ENCODE peak calls at places on chromosomes 13 and 19, in four cellular contexts. One of them, this sample, is unnamed.

GRCh38 chr13:48629282-48629681 is 24.4 kb upstream of the CYSLTR2 start:
- DNase-seq in tibial nerve: no peak
- DNase-seq in lower leg skin: no peak
- DNase-seq in astrocyte of the spinal cord: no peak
- DNase-seq in this sample: no peak

GRCh38 chr13:52356327-52356726 is 49.6 kb downstream of the THSD1 start:
- DNase-seq in astrocyte of the spinal cord: peak
- DNase-seq in lower leg skin: no peak
- DNase-seq in tibial nerve: no peak
- DNase-seq in this sample: no peak

GRCh38 chr19:7622933-7623685 is 6.2 kb downstream of the XAB2 start:
- DNase-seq in tibial nerve: no peak
- DNase-seq in astrocyte of the spinal cord: no peak
- DNase-seq in lower leg skin: no peak
- DNase-seq in this sample: no peak

GRCh38 chr13:20411638-20412342 is 113.9 kb downstream of the CRYL1 start:
- DNase-seq in astrocyte of the spinal cord: no peak
- DNase-seq in lower leg skin: peak
- DNase-seq in tibial nerve: no peak
- DNase-seq in this sample: no peak

GRCh38 chr19:45038931-45039893 is at the start of gene CLASRP:
- DNase-seq in astrocyte of the spinal cord: peak
- DNase-seq in lower leg skin: peak
- DNase-seq in tibial nerve: peak
- DNase-seq in this sample: peak

GRCh38 chr13:102642475-102642874 is 45.7 kb downstream of the TPP2 start:
- DNase-seq in lower leg skin: peak
- DNase-seq in astrocyte of the spinal cord: peak
- DNase-seq in tibial nerve: no peak
- DNase-seq in this sample: no peak

GRCh38 chr13:40175639-40176038 is 490.8 kb downstream of the FOXO1 start:
- DNase-seq in lower leg skin: no peak
- DNase-seq in tibial nerve: no peak
- DNase-seq in astrocyte of the spinal cord: no peak
- DNase-seq in this sample: no peak

GRCh38 chr13:59975807-59976445 is 187.8 kb downstream of the DIAPH3 start:
- DNase-seq in lower leg skin: no peak
- DNase-seq in astrocyte of the spinal cord: no peak
- DNase-seq in tibial nerve: no peak
- DNase-seq in this sample: no peak

GRCh38 chr13:48500652-48501197 is 32.2 kb downstream of the RCBTB2 start:
- DNase-seq in astrocyte of the spinal cord: peak
- DNase-seq in lower leg skin: no peak
- DNase-seq in tibial nerve: no peak
- DNase-seq in this sample: no peak

GRCh38 chr19:5131031-5131865 is 162.3 kb downstream of the KDM4B start:
- DNase-seq in astrocyte of the spinal cord: no peak
- DNase-seq in tibial nerve: no peak
- DNase-seq in lower leg skin: no peak
- DNase-seq in this sample: no peak

GRCh38 chr13:24215007-24215633 is 54.6 kb downstream of the SPATA13 start:
- DNase-seq in lower leg skin: no peak
- DNase-seq in tibial nerve: no peak
- DNase-seq in astrocyte of the spinal cord: no peak
- DNase-seq in this sample: no peak

GRCh38 chr13:113115363-113116205 is 7.0 kb upstream of the F10 start:
- DNase-seq in tibial nerve: no peak
- DNase-seq in lower leg skin: peak
- DNase-seq in astrocyte of the spinal cord: no peak
- DNase-seq in this sample: peak

GRCh38 chr13:30972888-30973377 is 40.5 kb downstream of the TEX26 start:
- DNase-seq in lower leg skin: no peak
- DNase-seq in tibial nerve: no peak
- DNase-seq in astrocyte of the spinal cord: peak
- DNase-seq in this sample: no peak

GRCh38 chr19:27876489-27876888 is 1336.5 kb downstream of the UQCRFS1 start:
- DNase-seq in tibial nerve: no peak
- DNase-seq in lower leg skin: no peak
- DNase-seq in astrocyte of the spinal cord: no peak
- DNase-seq in this sample: no peak

GRCh38 chr13:100195568-100195967 is 106.7 kb downstream of the PCCA start:
- DNase-seq in tibial nerve: no peak
- DNase-seq in lower leg skin: no peak
- DNase-seq in astrocyte of the spinal cord: no peak
- DNase-seq in this sample: no peak

GRCh38 chr13:75635621-75636338 is at the start of gene LMO7:
- DNase-seq in tibial nerve: peak
- DNase-seq in lower leg skin: peak
- DNase-seq in astrocyte of the spinal cord: peak
- DNase-seq in this sample: no peak

GRCh38 chr19:39144487-39145071 is 19.0 kb downstream of the PAK4 start:
- DNase-seq in astrocyte of the spinal cord: peak
- DNase-seq in tibial nerve: no peak
- DNase-seq in lower leg skin: no peak
- DNase-seq in this sample: no peak

GRCh38 chr13:112071902-112072530 is 5.1 kb downstream of the SOX1 start:
- DNase-seq in lower leg skin: no peak
- DNase-seq in tibial nerve: no peak
- DNase-seq in astrocyte of the spinal cord: no peak
- DNase-seq in this sample: no peak
- H3K4me3 ChIP-seq in lower leg skin: no peak
- H3K4me3 ChIP-seq in tibial nerve: no peak
- H3K4me3 ChIP-seq in astrocyte of the spinal cord: no peak
- H3K4me3 ChIP-seq in this sample: peak

GRCh38 chr19:46192990-46193650 is 36.4 kb upstream of the IGFL1 start:
- DNase-seq in tibial nerve: no peak
- DNase-seq in lower leg skin: peak
- DNase-seq in astrocyte of the spinal cord: peak
- DNase-seq in this sample: peak

GRCh38 chr19:46190489-46190888 is 39.1 kb upstream of the IGFL1 start:
- DNase-seq in tibial nerve: no peak
- DNase-seq in astrocyte of the spinal cord: no peak
- DNase-seq in lower leg skin: peak
- DNase-seq in this sample: no peak

GRCh38 chr19:46191356-46191755 is 38.2 kb upstream of the IGFL1 start:
- DNase-seq in astrocyte of the spinal cord: no peak
- DNase-seq in tibial nerve: no peak
- DNase-seq in lower leg skin: no peak
- DNase-seq in this sample: no peak

GRCh38 chr19:46191972-46192371 is 37.6 kb upstream of the IGFL1 start:
- DNase-seq in tibial nerve: no peak
- DNase-seq in astrocyte of the spinal cord: no peak
- DNase-seq in lower leg skin: no peak
- DNase-seq in this sample: no peak

DNA sequence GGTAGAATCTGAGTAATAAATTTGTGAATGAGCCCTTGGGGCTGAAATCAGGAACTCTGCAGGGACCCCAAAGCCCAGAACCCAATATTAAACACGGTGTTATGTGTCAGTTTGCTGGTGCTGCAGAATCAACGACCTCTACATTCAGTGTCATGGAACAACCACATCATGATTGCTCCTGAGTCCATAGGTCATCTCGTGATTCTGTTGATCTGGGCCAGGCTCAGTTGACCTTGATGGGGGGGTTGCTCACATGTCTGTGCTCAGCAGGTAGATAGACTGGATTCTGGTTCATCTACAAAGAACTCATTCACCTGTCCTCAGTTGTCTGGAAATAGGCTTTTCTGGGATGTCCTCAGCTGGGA is 39.6 kb upstream of the IGFL1 start:
- DNase-seq in tibial nerve: no peak
- DNase-seq in astrocyte of the spinal cord: no peak
- DNase-seq in lower leg skin: no peak
- DNase-seq in this sample: no peak
- H3K4me3 ChIP-seq in tibial nerve: no peak
- H3K4me3 ChIP-seq in astrocyte of the spinal cord: no peak
- H3K4me3 ChIP-seq in lower leg skin: no peak
- H3K4me3 ChIP-seq in this sample: no peak

GRCh38 chr19:49801966-49802661 is 11.0 kb downstream of the FUZ start:
- DNase-seq in lower leg skin: peak
- DNase-seq in astrocyte of the spinal cord: peak
- DNase-seq in tibial nerve: peak
- DNase-seq in this sample: peak
- H3K4me3 ChIP-seq in lower leg skin: no peak
- H3K4me3 ChIP-seq in astrocyte of the spinal cord: peak
- H3K4me3 ChIP-seq in tibial nerve: peak
- H3K4me3 ChIP-seq in this sample: no peak

GRCh38 chr13:33678084-33678483 is 139.9 kb upstream of the RFC3 start:
- DNase-seq in astrocyte of the spinal cord: no peak
- DNase-seq in tibial nerve: no peak
- DNase-seq in lower leg skin: no peak
- DNase-seq in this sample: no peak

GRCh38 chr13:33678906-33679657 is 138.9 kb upstream of the RFC3 start:
- DNase-seq in astrocyte of the spinal cord: peak
- DNase-seq in lower leg skin: peak
- DNase-seq in tibial nerve: peak
- DNase-seq in this sample: no peak

GRCh38 chr13:33682020-33682564 is 135.9 kb upstream of the RFC3 start:
- DNase-seq in lower leg skin: no peak
- DNase-seq in astrocyte of the spinal cord: no peak
- DNase-seq in tibial nerve: no peak
- DNase-seq in this sample: no peak

GRCh38 chr13:33677215-33677614 is 140.7 kb upstream of the RFC3 start:
- DNase-seq in lower leg skin: no peak
- DNase-seq in tibial nerve: no peak
- DNase-seq in astrocyte of the spinal cord: no peak
- DNase-seq in this sample: no peak

GRCh38 chr13:33679658-33680012 is 138.3 kb upstream of the RFC3 start:
- DNase-seq in lower leg skin: no peak
- DNase-seq in tibial nerve: no peak
- DNase-seq in astrocyte of the spinal cord: no peak
- DNase-seq in this sample: no peak
- H3K4me3 ChIP-seq in lower leg skin: no peak
- H3K4me3 ChIP-seq in tibial nerve: no peak
- H3K4me3 ChIP-seq in astrocyte of the spinal cord: no peak
- H3K4me3 ChIP-seq in this sample: no peak

GRCh38 chr19:35350591-35350990 is 2.9 kb downstream of the FFAR1 start:
- DNase-seq in astrocyte of the spinal cord: no peak
- DNase-seq in tibial nerve: no peak
- DNase-seq in lower leg skin: peak
- DNase-seq in this sample: no peak

GRCh38 chr19:35349614-35350521 is 2.2 kb downstream of the FFAR1 start:
- DNase-seq in lower leg skin: peak
- DNase-seq in astrocyte of the spinal cord: no peak
- DNase-seq in tibial nerve: no peak
- DNase-seq in this sample: no peak

GRCh38 chr19:35347171-35347929 is at the start of gene FFAR1:
- DNase-seq in tibial nerve: no peak
- DNase-seq in astrocyte of the spinal cord: no peak
- DNase-seq in lower leg skin: peak
- DNase-seq in this sample: no peak

GRCh38 chr19:35347930-35348298 is 212 bp downstream of the FFAR1 start:
- DNase-seq in lower leg skin: no peak
- DNase-seq in tibial nerve: no peak
- DNase-seq in astrocyte of the spinal cord: no peak
- DNase-seq in this sample: no peak

DNA sequence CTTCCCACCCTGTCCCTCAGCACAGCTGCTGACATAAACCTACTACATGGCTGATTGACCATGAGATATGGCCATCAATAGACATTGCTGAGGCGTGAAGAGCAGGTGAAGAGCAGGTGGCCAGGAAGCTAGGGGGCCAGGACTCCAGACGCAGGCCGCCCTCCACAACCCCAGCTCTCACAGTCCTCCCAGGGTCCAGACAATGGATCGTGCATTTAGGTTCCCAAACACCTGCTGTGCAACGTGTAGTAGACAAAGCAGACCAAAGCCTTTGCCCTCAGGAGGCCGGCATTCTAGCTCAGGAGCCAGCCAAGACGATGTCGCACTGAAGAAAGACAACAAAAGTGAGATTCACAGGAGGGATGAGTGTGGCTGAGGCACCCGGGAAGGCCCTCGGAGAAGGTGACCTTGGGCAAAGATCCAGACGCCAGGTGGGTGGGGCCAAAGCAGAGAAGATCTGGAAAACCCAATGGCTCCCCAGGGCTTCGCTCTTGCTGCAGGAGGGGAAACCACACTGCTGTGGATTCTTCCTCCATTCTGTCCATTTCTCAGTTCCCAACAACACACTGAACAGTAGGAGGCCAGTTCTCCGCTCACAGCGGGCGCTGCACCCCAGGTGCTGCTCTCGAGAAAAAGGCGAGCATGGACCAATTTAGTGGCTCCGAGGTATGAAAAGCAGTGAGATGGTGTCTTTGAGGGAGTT is 1.4 kb downstream of the FFAR1 start:
- DNase-seq in astrocyte of the spinal cord: no peak
- DNase-seq in tibial nerve: no peak
- DNase-seq in lower leg skin: peak
- DNase-seq in this sample: no peak
- H3K4me3 ChIP-seq in astrocyte of the spinal cord: no peak
- H3K4me3 ChIP-seq in tibial nerve: no peak
- H3K4me3 ChIP-seq in lower leg skin: no peak
- H3K4me3 ChIP-seq in this sample: no peak

GRCh38 chr19:42086770-42087550 is 11.0 kb downstream of the ZNF574 start:
- DNase-seq in lower leg skin: no peak
- DNase-seq in astrocyte of the spinal cord: peak
- DNase-seq in tibial nerve: no peak
- DNase-seq in this sample: no peak

GRCh38 chr19:42089191-42089750 is 13.3 kb downstream of the ZNF574 start:
- DNase-seq in lower leg skin: no peak
- DNase-seq in tibial nerve: no peak
- DNase-seq in astrocyte of the spinal cord: no peak
- DNase-seq in this sample: no peak

GRCh38 chr19:42089772-42090171 is 13.8 kb downstream of the ZNF574 start:
- DNase-seq in lower leg skin: no peak
- DNase-seq in astrocyte of the spinal cord: no peak
- DNase-seq in tibial nerve: no peak
- DNase-seq in this sample: no peak

GRCh38 chr19:42090687-42091086 is 14.7 kb downstream of the ZNF574 start:
- DNase-seq in astrocyte of the spinal cord: no peak
- DNase-seq in lower leg skin: no peak
- DNase-seq in tibial nerve: no peak
- DNase-seq in this sample: no peak

GRCh38 chr19:42088471-42089190 is 12.7 kb downstream of the ZNF574 start:
- DNase-seq in astrocyte of the spinal cord: peak
- DNase-seq in tibial nerve: no peak
- DNase-seq in lower leg skin: no peak
- DNase-seq in this sample: no peak
- H3K4me3 ChIP-seq in astrocyte of the spinal cord: no peak
- H3K4me3 ChIP-seq in tibial nerve: no peak
- H3K4me3 ChIP-seq in lower leg skin: no peak
- H3K4me3 ChIP-seq in this sample: no peak

GRCh38 chr19:47891923-47892666 is 6.0 kb upstream of the SULT2A1 start:
- DNase-seq in tibial nerve: no peak
- DNase-seq in astrocyte of the spinal cord: no peak
- DNase-seq in lower leg skin: peak
- DNase-seq in this sample: no peak
- H3K4me3 ChIP-seq in tibial nerve: no peak
- H3K4me3 ChIP-seq in astrocyte of the spinal cord: no peak
- H3K4me3 ChIP-seq in lower leg skin: no peak
- H3K4me3 ChIP-seq in this sample: no peak

GRCh38 chr19:46944123-46944718 is 75.4 kb upstream of the NPAS1 start:
- DNase-seq in lower leg skin: no peak
- DNase-seq in tibial nerve: no peak
- DNase-seq in astrocyte of the spinal cord: no peak
- DNase-seq in this sample: no peak
- H3K4me3 ChIP-seq in lower leg skin: no peak
- H3K4me3 ChIP-seq in tibial nerve: no peak
- H3K4me3 ChIP-seq in astrocyte of the spinal cord: no peak
- H3K4me3 ChIP-seq in this sample: no peak